ENCODE peak calls at places on chromosomes 2 and 18, in ten cellular contexts. U, L, X, A, P, O, G, N, V and T are unnamed samples.
A peak's percentile ranks its signal among the peaks of the same experiment; 100 is the strongest.

GRCh38 chr2:96470636-96471035 is 34.5 kb downstream of the NEURL3 start:
- DNase-seq in U (peak; percentile 75), L (peak; percentile 47), X (peak; percentile 65), A (peak; percentile 74), P (peak; percentile 78), O (no peak), G (peak; percentile 77), N (no peak), V (peak; percentile 31), T (peak; percentile 61)

GRCh38 chr18:22542400-22542835 is 124.7 kb upstream of the CTAGE1 start:
- DNase-seq in U (no peak), L (peak; percentile 55), X (peak; percentile 61), A (no peak), P (no peak), O (no peak), G (no peak), N (no peak), V (peak; percentile 47), T (no peak)

GRCh38 chr18:34158881-34159690 is 65.6 kb downstream of the NOL4 start:
- DNase-seq in U (peak; percentile 17), L (peak; percentile 19), X (peak; percentile 37), A (peak; percentile 59), P (peak; percentile 89), O (peak; percentile 80), G (peak; percentile 74), N (peak; percentile 64), V (peak; percentile 36), T (peak; percentile 20)

GRCh38 chr2:168797286-168797655 is 5.2 kb upstream of the NOSTRIN start:
- DNase-seq in U (no peak), L (no peak), X (no peak), A (no peak), P (no peak), O (no peak), G (no peak), N (no peak), V (no peak), T (no peak)

GRCh38 chr2:68994864-68995263 is 18.1 kb upstream of the ANTXR1 start:
- DNase-seq in U (no peak), L (peak; percentile 87), X (no peak), A (no peak), P (no peak), O (no peak), G (no peak), N (peak; percentile 64), V (peak; percentile 38), T (no peak)

GRCh38 chr2:207530160-207531023 is 630 bp downstream of the CREB1 start:
- DNase-seq in U (peak; percentile 55), L (peak; percentile 57), X (peak; percentile 67), A (peak; percentile 59), P (peak; percentile 86), O (peak; percentile 49), G (no peak), N (peak; percentile 77), V (peak; percentile 49), T (peak; percentile 66)

GRCh38 chr18:69787825-69788547 is 159.7 kb downstream of the CD226 start:
- DNase-seq in U (no peak), L (peak; percentile 71), X (no peak), A (no peak), P (no peak), O (no peak), G (no peak), N (no peak), V (peak; percentile 67), T (no peak)

GRCh38 chr2:69694894-69695849 is 46.8 kb upstream of the ANXA4 start:
- DNase-seq in U (no peak), L (peak; percentile 72), X (no peak), A (no peak), P (no peak), O (no peak), G (no peak), N (no peak), V (peak; percentile 76), T (no peak)

GRCh38 chr18:11150271-11150615 is 874 bp upstream of the PIEZO2 start:
- DNase-seq in U (no peak), L (no peak), X (no peak), A (no peak), P (peak; percentile 39), O (no peak), G (no peak), N (no peak), V (no peak), T (no peak)

GRCh38 chr2:110678457-110679336 is 834 bp upstream of the BUB1 start:
- DNase-seq in U (peak; percentile 28), L (peak; percentile 46), X (peak; percentile 50), A (peak; percentile 14), P (peak; percentile 46), O (no peak), G (no peak), N (peak; percentile 67), V (peak; percentile 25), T (peak; percentile 45)

GRCh38 chr18:45527891-45528290 is 87.4 kb upstream of the SLC14A2 start:
- DNase-seq in U (no peak), L (no peak), X (no peak), A (no peak), P (no peak), O (no peak), G (no peak), N (no peak), V (no peak), T (no peak)

GRCh38 chr2:144143294-144144092 is 376.4 kb downstream of the ZEB2 start:
- DNase-seq in U (no peak), L (no peak), X (no peak), A (no peak), P (no peak), O (no peak), G (no peak), N (no peak), V (no peak), T (no peak)

GRCh38 chr2:44230378-44230777 is 44.9 kb upstream of the SLC3A1 start:
- DNase-seq in U (no peak), L (no peak), X (no peak), A (no peak), P (peak; percentile 37), O (no peak), G (no peak), N (no peak), V (no peak), T (no peak)

GRCh38 chr2:165803123-165803760 is 9.2 kb upstream of the GALNT3 start:
- DNase-seq in U (no peak), L (peak; percentile 90), X (no peak), A (no peak), P (no peak), O (no peak), G (no peak), N (no peak), V (no peak), T (peak; percentile 86)

GRCh38 chr18:79356435-79356834 is 39.3 kb upstream of the NFATC1 start:
- DNase-seq in U (no peak), L (no peak), X (no peak), A (no peak), P (peak; percentile 14), O (no peak), G (no peak), N (no peak), V (no peak), T (no peak)

GRCh38 chr2:2728635-2729034 is 397.6 kb upstream of the MYT1L start:
- DNase-seq in U (no peak), L (no peak), X (no peak), A (no peak), P (no peak), O (no peak), G (no peak), N (no peak), V (no peak), T (no peak)

GRCh38 chr2:199484927-199485326 is 27.2 kb upstream of the SATB2 start:
- DNase-seq in U (no peak), L (no peak), X (no peak), A (no peak), P (no peak), O (no peak), G (no peak), N (no peak), V (no peak), T (no peak)
- TF ChIP-seq CTCF in U (no peak), L (no peak), X (no peak), A (no peak), P (peak; percentile 29), O (peak; percentile 53), G (peak; percentile 43), N (no peak), V (peak; percentile 26), T (no peak)

DNA sequence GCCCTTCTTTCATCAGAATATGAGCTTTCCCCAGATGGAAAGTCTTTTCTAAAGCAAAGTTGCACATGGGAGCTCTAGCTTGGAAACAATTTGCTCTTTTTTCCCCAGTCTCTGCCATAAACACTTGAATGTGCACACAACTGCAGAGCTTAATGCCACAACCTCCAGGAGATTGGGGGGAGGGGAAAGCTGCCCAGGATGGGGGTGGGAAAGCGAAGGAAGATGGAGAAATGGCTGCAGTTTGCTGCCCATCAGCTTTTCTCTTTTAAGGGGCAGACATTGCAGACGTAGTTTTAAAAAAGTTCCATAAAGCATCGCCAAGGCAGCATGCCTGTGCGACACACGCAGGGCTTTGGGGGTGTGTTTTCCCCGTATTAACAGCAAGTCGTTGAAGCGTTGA is 1.5 kb downstream of the ACKR3 start:
- DNase-seq in U (no peak), L (no peak), X (no peak), A (no peak), P (no peak), O (no peak), G (no peak), N (peak; percentile 55), V (no peak), T (no peak)
- H3K4me1 ChIP-seq in U (no peaks in the 10 kb centered on the region), L (peaks cover 56% of the 10 kb centered on the region), X (peaks cover 53% of the 10 kb centered on the region), A (peaks cover 78% of the 10 kb centered on the region), P (peaks cover 65% of the 10 kb centered on the region), O (no peaks in the 10 kb centered on the region), G (peaks cover 33% of the 10 kb centered on the region), N (peaks cover 84% of the 10 kb centered on the region), V (no peaks in the 10 kb centered on the region), T (peaks cover 10% of the 10 kb centered on the region)

DNA sequence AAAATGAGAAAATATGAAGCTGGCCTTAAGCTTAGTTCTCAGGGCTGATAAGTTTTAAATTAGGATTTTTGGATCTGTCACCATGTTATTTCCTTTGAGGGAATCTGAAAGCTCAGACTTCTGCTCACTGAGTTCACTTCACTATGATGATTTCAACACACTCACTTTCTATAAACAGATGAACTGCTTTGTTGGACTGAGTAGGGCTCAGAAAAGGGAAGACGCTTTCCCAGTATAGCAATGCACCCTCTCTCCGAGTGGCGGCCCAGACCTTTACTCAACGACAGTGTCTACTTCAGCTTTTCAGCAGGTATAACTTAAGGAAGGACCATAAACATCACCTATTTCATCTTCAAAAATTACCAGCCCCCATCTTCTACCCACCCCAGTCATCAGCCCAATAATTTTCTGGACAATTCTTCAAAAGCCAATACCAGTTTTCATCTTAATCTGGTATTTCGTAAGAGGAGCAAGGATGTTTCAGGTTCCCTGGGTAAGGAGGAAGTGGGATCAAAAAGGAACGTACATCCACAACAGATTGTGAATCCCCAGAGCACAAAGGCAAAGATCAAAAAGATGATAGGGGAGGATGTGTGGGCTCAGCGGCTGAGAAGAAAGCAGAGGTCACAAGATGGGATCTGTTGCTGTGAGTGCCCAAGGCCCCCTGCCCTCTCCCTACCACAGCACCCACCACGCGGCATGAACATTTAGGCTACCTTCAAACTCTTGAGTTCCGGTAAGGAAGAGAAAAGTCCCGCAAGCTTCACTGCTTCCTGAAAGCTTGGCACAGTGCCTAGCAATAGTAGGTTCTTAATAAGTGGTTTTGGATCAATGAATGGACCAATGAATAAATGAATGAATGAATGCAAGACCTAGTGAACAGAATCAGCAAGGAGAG is 41.9 kb downstream of the LPIN2 start:
- DNase-seq in U (no peak), L (no peak), X (peak; percentile 62), A (no peak), P (no peak), O (no peak), G (no peak), N (no peak), V (no peak), T (no peak)
- H3K4me3 ChIP-seq in U (no peak overlapping the region), L (no peak overlapping the region), X (no peak overlapping the region), A (no peak overlapping the region), P (no peak overlapping the region), O (no peak overlapping the region), G (no peak overlapping the region), N (no peak overlapping the region), V (no peak overlapping the region), T (no peak overlapping the region)

GRCh38 chr18:76522551-76522950 is 27.5 kb upstream of the ZNF516 start:
- DNase-seq in U (no peak), L (no peak), X (no peak), A (no peak), P (no peak), O (no peak), G (no peak), N (no peak), V (no peak), T (no peak)
- TF ChIP-seq CTCF in U (no peak), L (no peak), X (no peak), A (no peak), P (no peak), O (no peak), G (no peak), N (no peak), V (no peak), T (no peak)